ENCODE peak calls at places on chromosomes 11 and 22, in four cellular contexts. W is prostate gland, R is upper lobe of left lung, J is SK-N-SH. P is an unnamed sample. For H3K4me1, the result is how much of the 10 kb centered on the place peaks cover.

GRCh38 chr22:44557064-44557748 is 59.2 kb upstream of the RTL6 start:
- DNase-seq in R (peak), J (no peak), W (no peak), P (no peak)

GRCh38 chr11:78334109-78334508 is 83.5 kb downstream of the GAB2 start:
- DNase-seq in J (no peak), W (no peak), R (no peak), P (no peak)

GRCh38 chr11:35305670-35306382 is 113.5 kb downstream of the SLC1A2 start:
- DNase-seq in R (peak), J (peak), W (peak), P (peak)

GRCh38 chr11:88414981-88415391 is 77.5 kb upstream of the CTSC start:
- DNase-seq in W (no peak), R (no peak), J (no peak), P (no peak)

GRCh38 chr11:115550291-115551059 is 46.3 kb upstream of the CADM1 start:
- DNase-seq in J (no peak), W (no peak), R (peak), P (no peak)

GRCh38 chr11:3605721-3606324 is 36.0 kb downstream of the ART5 start:
- DNase-seq in R (no peak), J (peak), W (peak), P (peak)

GRCh38 chr11:84889556-84889955 is 737.6 kb downstream of the DLG2 start:
- DNase-seq in J (no peak), R (no peak), W (no peak), P (no peak)

GRCh38 chr11:65102142-65103095 is 6.4 kb downstream of the VPS51 start:
- DNase-seq in J (no peak), R (peak), W (no peak), P (peak)

GRCh38 chr11:130636672-130637463 is 188.4 kb downstream of the ADAMTS15 start:
- DNase-seq in R (no peak), W (no peak), J (no peak), P (no peak)

GRCh38 chr11:130634186-130634585 is 185.7 kb downstream of the ADAMTS15 start:
- DNase-seq in J (no peak), R (no peak), W (no peak), P (no peak)

GRCh38 chr11:130637566-130637965 is 189.1 kb downstream of the ADAMTS15 start:
- DNase-seq in J (no peak), R (no peak), W (no peak), P (no peak)

GRCh38 chr11:130634981-130635473 is 186.6 kb downstream of the ADAMTS15 start:
- DNase-seq in W (no peak), J (no peak), R (no peak), P (no peak)

GRCh38 chr11:130635937-130636336 is 187.5 kb downstream of the ADAMTS15 start:
- DNase-seq in J (no peak), R (no peak), W (no peak), P (no peak)
- H3K4me1 ChIP-seq in J (under half), R (under half), W (under half), P (under half)

GRCh38 chr22:31497148-31497938 is 1.0 kb downstream of the SFI1 start:
- DNase-seq in J (no peak), W (no peak), R (no peak), P (no peak)

GRCh38 chr22:31495343-31495742 is 993 bp upstream of the SFI1 start:
- DNase-seq in R (no peak), W (no peak), J (no peak), P (no peak)

GRCh38 chr22:31492151-31492550 is 2.5 kb upstream of the EIF4ENIF1 start:
- DNase-seq in W (no peak), R (no peak), J (no peak), P (no peak)

GRCh38 chr22:31496735-31497146 is 405 bp downstream of the SFI1 start:
- DNase-seq in R (peak), J (no peak), W (no peak), P (no peak)

DNA sequence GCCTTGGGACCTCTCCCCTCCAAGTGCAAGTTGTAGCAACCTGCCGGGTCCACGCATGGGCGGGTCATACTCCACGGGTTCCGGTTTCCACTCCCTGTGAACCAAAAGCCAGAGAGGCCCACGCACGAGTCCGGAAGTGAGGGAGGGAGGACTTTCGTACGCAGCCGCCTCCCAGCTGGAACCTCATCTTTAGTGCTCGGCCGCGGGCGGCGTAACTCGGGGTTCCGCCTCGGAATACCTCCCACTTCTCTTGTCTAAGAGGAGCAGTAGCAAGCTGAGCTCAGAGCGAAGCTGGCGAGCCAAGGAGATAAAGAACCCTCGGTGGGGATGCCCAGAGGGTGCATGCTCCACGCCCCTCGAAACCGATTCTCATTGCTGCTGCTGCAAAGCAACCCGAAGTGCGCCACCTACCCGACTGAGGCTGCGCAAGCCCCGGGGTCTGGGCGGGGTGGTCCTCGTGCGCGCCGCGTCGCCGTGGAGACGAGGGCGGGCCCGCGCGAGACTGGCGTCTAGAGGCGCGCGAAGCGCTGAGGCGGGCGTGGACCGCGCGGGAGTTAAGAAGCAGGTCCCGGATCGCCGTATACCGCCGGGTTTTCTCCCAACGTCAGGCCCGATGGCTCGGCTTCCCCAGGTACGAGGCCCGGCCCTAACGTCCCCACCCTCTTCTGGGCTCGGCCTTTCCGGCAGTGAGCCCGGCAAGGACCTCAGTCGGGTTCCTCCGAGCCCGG is at the start of gene SFI1:
- DNase-seq in R (peak), J (peak), W (peak), P (peak)
- TF ChIP-seq POLR2AphosphoS5 in R (peak), J (peak), W (peak), P (peak)

GRCh38 chr11:128629516-128630106 is 42.3 kb upstream of the ETS1 start:
- DNase-seq in J (no peak), W (no peak), R (no peak), P (no peak)

GRCh38 chr11:128632151-128632791 is 44.9 kb upstream of the ETS1 start:
- DNase-seq in W (no peak), R (no peak), J (peak), P (no peak)

GRCh38 chr11:128628686-128629085 is 41.3 kb upstream of the ETS1 start:
- DNase-seq in R (no peak), W (no peak), J (no peak), P (no peak)

GRCh38 chr11:128628343-128628673 is 41.0 kb upstream of the ETS1 start:
- DNase-seq in R (no peak), W (no peak), J (no peak), P (no peak)

GRCh38 chr11:128630367-128631230 is 43.2 kb upstream of the ETS1 start:
- DNase-seq in R (peak), W (peak), J (peak), P (peak)
- H3K27ac ChIP-seq in R (peak), W (no peak), J (peak), P (no peak)

GRCh38 chr22:31039393-31039792 is 41.7 kb upstream of the SMTN start:
- DNase-seq in W (no peak), R (no peak), J (no peak), P (no peak)

GRCh38 chr22:31036671-31037550 is 44.2 kb upstream of the SMTN start:
- DNase-seq in R (no peak), W (no peak), J (no peak), P (no peak)

GRCh38 chr22:31040542-31041398 is 40.3 kb upstream of the SMTN start:
- DNase-seq in W (no peak), R (no peak), J (no peak), P (no peak)

GRCh38 chr22:31044262-31044861 is 36.8 kb upstream of the SMTN start:
- DNase-seq in R (no peak), J (no peak), W (no peak), P (peak)

DNA sequence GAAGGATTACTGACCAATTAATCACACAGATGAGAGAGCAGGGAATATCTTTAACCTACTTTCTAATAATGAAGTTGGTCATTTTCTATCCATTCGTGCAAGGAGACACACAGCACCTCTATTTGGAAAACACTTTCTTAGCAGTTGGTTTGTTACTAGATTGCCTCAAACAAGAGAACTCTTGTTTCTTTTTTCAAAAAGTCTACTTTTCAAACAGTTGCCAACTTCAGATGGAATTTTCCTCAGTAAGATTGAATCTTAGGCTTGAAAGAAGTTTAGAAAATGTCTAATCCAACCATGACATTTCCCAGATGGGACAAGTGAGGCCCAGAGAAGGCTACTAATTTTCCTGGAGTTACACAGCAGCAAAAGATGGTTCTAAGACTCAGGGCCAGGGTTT is 42.4 kb upstream of the SMTN start:
- DNase-seq in R (no peak), W (no peak), J (no peak), P (no peak)
- H3K4me1 ChIP-seq in R (under half), W (under half), J (under half), P (under half)

GRCh38 chr11:118145285-118146227 is 7.1 kb downstream of the SCN4B start:
- DNase-seq in R (peak), J (peak), W (peak), P (peak)
- TF ChIP-seq POLR2AphosphoS5 in R (no peak), J (no peak), W (peak), P (no peak)

DNA sequence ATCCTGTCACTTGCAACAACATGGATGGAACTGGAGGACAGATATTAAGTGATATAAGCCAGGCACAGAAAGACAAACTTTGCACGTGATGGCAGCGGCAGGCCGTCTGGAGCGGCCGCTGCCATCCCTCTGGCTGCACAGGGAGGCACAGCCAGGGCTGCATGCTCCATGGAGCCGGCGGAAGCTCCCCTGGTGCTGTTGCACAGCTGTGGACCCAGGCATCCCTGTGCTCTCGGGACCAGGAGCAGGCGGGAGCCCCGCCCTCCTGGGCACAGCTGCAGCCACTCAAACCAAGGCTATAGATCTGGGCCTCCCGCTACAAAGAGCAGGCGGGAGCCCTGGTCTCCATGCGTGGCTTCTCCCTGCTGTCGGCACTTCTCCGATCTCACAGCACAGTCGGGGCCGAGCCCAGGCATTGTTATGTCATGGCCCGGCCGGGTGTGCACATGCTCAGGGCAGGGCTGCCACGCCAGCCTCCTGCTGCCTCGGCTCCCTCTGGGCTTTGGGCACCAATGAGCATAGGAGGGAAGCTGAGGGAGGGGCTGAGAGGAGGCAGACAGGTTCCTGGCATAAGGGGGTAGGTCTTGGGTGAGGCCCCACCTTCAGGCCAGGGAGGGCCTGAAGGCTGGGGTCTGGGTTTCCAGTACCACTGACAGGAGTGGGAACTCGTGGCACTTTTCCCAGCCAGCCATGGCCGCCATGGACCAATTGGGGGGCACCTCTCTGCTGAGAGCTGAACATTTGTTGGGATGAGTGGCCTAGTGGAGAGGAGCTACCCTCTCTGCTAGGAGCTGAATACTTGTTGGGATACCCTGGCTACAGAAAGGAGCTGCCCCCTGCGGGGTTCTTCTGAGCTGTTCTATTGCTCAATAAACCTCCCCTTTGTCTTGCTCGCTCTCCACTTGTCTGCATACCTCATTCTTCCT is 16.7 kb downstream of the RRP8 start:
- DNase-seq in R (no peak), W (peak), J (peak), P (no peak)
- H3K27ac ChIP-seq in R (no peak), W (no peak), J (no peak), P (no peak)

GRCh38 chr11:121422675-121423074 is 29.4 kb upstream of the SORL1 start:
- DNase-seq in J (no peak), W (no peak), R (no peak), P (no peak)
- H3K4me1 ChIP-seq in J (under half), W (under half), R (under half), P (under half)

DNA sequence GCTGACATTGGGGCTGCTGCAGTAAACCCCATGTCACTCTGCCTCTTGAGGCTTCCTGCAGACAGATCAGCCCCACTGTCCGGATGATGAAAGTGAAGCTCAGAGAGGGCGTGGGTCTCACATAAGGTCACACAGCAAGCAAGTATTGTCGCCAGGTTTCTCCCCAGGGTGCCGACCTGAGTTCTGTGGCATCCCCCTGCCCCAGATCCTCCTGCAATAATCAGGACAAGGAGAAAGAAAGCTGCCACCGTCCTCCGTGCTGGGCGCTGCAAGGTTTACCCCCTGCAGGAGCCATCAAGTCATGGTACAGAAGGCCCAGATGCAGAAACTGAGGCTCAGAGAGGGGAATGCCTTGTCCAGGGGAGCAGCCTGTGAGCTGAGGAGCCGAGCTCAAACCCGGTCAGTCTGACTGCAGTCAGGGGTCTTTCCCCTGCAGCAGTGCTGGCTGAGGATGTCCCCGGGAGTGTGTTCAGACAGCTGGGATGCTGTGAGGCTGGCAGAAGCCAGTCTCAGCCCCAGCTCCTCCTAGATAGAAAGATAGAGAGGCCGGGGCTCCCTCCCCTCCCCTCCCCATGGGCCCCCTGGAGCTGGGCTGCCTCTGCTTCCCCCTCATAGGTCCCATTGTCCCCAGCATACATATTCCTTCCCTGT is 13.2 kb downstream of the EMID1 start:
- DNase-seq in W (no peak), R (no peak), J (peak), P (no peak)
- TF ChIP-seq POLR2AphosphoS5 in W (no peak), R (no peak), J (no peak), P (no peak)

GRCh38 chr11:83007909-83008580 is 63.7 kb downstream of the RAB30 start:
- DNase-seq in J (peak), W (no peak), R (peak), P (peak)

GRCh38 chr11:83006877-83007330 is 64.8 kb downstream of the RAB30 start:
- DNase-seq in R (no peak), J (peak), W (peak), P (no peak)

GRCh38 chr11:83004855-83005556 is 66.7 kb downstream of the RAB30 start:
- DNase-seq in J (no peak), W (no peak), R (no peak), P (no peak)

GRCh38 chr11:83008581-83008923 is 63.1 kb downstream of the RAB30 start:
- DNase-seq in W (no peak), J (no peak), R (no peak), P (no peak)

GRCh38 chr11:83007477-83007876 is 64.2 kb downstream of the RAB30 start:
- DNase-seq in R (no peak), J (no peak), W (no peak), P (no peak)
- H3K27ac ChIP-seq in R (peak), J (no peak), W (no peak), P (peak)